ENCODE peak calls at places on chromosome 15, in six cellular contexts. R is A549, M is K562, H is upper lobe of left lung, E is HepG2, P is GM12878. A is an unnamed sample.

GRCh38 chr15:97567411-97567810 is 393.1 kb upstream of the ARRDC4 start:
- ATAC-seq in P (no peak), H (no peak), R (no peak), E (no peak), M (no peak), A (no peak)

GRCh38 chr15:39608741-39609140 is 27.9 kb downstream of the THBS1 start:
- ATAC-seq in E (no peak), M (no peak), P (no peak), H (no peak), R (no peak), A (no peak)

GRCh38 chr15:56410712-56411111 is 45.5 kb downstream of the TEX9 start:
- ATAC-seq in R (no peak), H (no peak), M (no peak), P (peak), E (no peak), A (no peak)

GRCh38 chr15:76335851-76336253 is 721 bp upstream of the ISL2 start:
- ATAC-seq in R (peak), M (peak), P (peak), E (no peak), H (no peak), A (peak)

GRCh38 chr15:94417464-94418293 is 186.3 kb downstream of the MCTP2 start:
- ATAC-seq in M (no peak), H (no peak), R (no peak), P (no peak), E (no peak), A (no peak)

GRCh38 chr15:82114660-82115059 is 68.8 kb upstream of the MEX3B start:
- ATAC-seq in P (no peak), H (no peak), M (no peak), E (no peak), R (no peak), A (no peak)

GRCh38 chr15:39494462-39494861 is 86.4 kb upstream of the THBS1 start:
- ATAC-seq in M (no peak), H (no peak), E (no peak), R (no peak), P (peak), A (no peak)

GRCh38 chr15:68729789-68730201 is 90.9 kb downstream of the ANP32A start:
- ATAC-seq in H (no peak), P (no peak), E (no peak), R (no peak), M (no peak), A (peak)

GRCh38 chr15:35289029-35289617 is 204.0 kb upstream of the NANOGP8 start:
- ATAC-seq in M (peak), R (peak), E (peak), H (no peak), P (peak), A (no peak)

GRCh38 chr15:65476942-65477341 is 40.5 kb downstream of the DPP8 start:
- ATAC-seq in H (no peak), E (no peak), M (no peak), P (no peak), R (no peak), A (no peak)

GRCh38 chr15:82046668-82047492 is 1.1 kb upstream of the MEX3B start:
- ATAC-seq in R (peak), M (peak), P (peak), E (peak), H (peak), A (peak)

GRCh38 chr15:29788433-29789034 is 33.7 kb downstream of the TJP1 start:
- ATAC-seq in R (no peak), E (no peak), H (no peak), P (no peak), M (no peak), A (no peak)

GRCh38 chr15:29785068-29785467 is 37.2 kb downstream of the TJP1 start:
- ATAC-seq in R (no peak), M (no peak), E (no peak), H (no peak), P (no peak), A (no peak)

GRCh38 chr15:29789871-29790270 is 32.4 kb downstream of the TJP1 start:
- ATAC-seq in M (peak), P (no peak), E (no peak), H (no peak), R (no peak), A (no peak)

GRCh38 chr15:29790607-29791006 is 31.7 kb downstream of the TJP1 start:
- ATAC-seq in H (no peak), E (no peak), M (no peak), P (no peak), R (no peak), A (no peak)

GRCh38 chr15:29787767-29788166 is 34.5 kb downstream of the TJP1 start:
- ATAC-seq in H (no peak), E (no peak), P (no peak), M (no peak), R (no peak), A (no peak)
- TF ChIP-seq EP300 in H (no peak), E (no peak), P (no peak), M (no peak), R (no peak), A (no peak)

DNA sequence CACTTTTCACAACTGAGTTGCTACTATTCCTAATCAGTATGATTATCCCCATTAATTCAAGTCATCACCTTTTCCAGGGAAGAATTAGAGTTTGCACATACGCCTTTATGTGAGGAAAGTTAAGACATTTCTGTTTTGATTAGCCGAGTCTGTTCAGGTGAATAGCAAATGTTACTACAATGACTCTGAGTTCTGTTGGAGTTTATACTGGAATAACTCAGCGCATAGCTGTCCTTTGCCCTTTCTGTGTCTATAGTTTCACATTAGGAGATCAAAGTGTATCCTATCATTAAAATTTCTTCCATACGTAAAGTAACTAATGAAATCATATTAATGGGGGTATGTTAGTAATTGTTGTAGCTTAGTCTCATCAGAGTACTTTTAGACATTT is 4.9 kb downstream of the RAB8B start:
- ATAC-seq in M (no peak), E (no peak), P (no peak), H (no peak), R (no peak), A (no peak)
- TF ChIP-seq POLR2A in M (no peak), E (no peak), P (no peak), H (no peak), R (no peak), A (no peak)

GRCh38 chr15:92808611-92809063 is 91.5 kb upstream of the CHD2 start:
- ATAC-seq in E (peak), H (peak), P (peak), M (peak), R (peak), A (no peak)

GRCh38 chr15:92809064-92809879 is 90.9 kb upstream of the CHD2 start:
- ATAC-seq in R (peak), E (peak), P (peak), M (peak), H (peak), A (peak)

GRCh38 chr15:92806763-92807162 is 93.4 kb upstream of the CHD2 start:
- ATAC-seq in R (no peak), E (no peak), M (no peak), H (no peak), P (no peak), A (no peak)

GRCh38 chr15:92809880-92810361 is 90.2 kb upstream of the CHD2 start:
- ATAC-seq in P (peak), H (no peak), E (peak), M (peak), R (peak), A (no peak)

GRCh38 chr15:92807971-92808571 is 92.1 kb upstream of the CHD2 start:
- ATAC-seq in R (no peak), M (no peak), E (no peak), H (no peak), P (no peak), A (no peak)
- H3K4me3 ChIP-seq in R (peak), M (peak), E (peak), H (peak), P (peak), A (peak)

GRCh38 chr15:48385031-48385430 is 53.8 kb downstream of the DUT start:
- ATAC-seq in H (no peak), M (no peak), R (no peak), P (peak), E (no peak), A (no peak)

GRCh38 chr15:48388017-48388936 is 57.0 kb downstream of the DUT start:
- ATAC-seq in E (no peak), P (no peak), R (no peak), H (no peak), M (no peak), A (no peak)

GRCh38 chr15:48388937-48389309 is 57.7 kb downstream of the DUT start:
- ATAC-seq in P (no peak), M (no peak), H (no peak), E (no peak), R (no peak), A (no peak)

GRCh38 chr15:48384616-48385015 is 53.4 kb downstream of the DUT start:
- ATAC-seq in R (no peak), P (no peak), E (no peak), H (no peak), M (no peak), A (no peak)

DNA sequence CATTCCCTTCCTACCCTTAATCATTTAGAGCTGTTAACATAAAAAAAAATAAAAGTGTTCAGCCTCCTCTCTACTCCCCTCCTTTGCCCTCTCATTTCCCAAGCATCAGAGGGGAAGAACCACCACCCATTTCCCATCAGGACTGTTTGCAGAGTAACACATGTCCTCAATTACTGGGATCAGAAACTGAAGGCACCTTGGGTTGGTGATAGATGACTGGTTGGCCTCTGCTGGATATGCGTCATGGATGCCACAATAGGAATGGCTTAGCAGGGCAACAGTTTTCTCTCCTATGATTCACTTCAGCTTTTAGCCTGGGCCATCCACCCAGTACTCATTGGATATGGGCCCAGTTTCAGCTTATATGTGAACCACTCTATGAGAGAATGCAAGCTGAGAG is 54.2 kb downstream of the DUT start:
- ATAC-seq in R (no peak), P (no peak), H (no peak), E (no peak), M (no peak), A (peak)
- TF ChIP-seq EP300 in R (no peak), P (no peak), H (no peak), E (no peak), M (no peak), A (no peak)

DNA sequence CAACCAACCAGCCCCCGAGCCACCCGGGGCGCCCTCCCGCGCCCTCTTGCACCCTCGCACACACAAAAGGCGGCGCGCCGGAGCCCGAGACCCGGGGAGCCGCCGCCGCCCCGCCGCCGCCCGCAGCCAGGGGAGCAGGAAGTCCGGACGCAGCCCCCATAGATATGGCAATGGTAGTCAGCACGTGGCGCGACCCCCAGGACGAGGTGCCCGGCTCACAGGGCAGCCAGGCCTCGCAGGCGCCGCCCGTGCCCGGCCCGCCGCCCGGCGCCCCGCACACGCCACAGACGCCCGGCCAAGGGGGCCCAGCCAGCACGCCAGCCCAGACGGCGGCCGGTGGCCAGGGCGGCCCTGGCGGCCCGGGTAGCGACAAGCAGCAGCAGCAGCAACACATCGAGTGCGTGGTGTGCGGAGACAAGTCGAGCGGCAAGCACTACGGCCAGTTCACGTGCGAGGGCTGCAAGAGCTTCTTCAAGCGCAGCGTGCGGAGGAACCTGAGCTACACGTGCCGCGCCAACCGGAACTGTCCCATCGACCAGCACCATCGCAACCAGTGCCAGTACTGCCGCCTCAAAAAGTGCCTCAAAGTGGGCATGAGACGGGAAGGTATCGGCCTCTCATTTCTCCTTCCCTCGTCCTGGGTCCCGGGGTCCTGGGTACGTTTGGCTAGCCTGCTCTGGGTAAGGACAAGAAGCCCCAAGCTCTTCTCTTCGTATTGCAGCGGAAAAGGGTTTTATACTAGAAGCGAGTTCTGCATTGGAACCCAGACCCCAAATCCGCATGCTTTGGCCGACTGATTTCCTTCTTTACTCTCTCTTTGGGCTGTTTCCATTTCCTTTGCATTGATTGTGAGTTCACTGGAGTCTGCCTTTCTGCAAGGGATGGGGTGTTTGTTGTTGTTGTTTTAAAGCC is 1.7 kb downstream of the NR2F2 start:
- ATAC-seq in M (no peak), P (no peak), R (peak), E (peak), H (no peak), A (no peak)
- TF ChIP-seq POLR2A in M (no peak), P (no peak), R (peak), E (peak), H (no peak), A (no peak)

GRCh38 chr15:99092554-99093172 is 12.2 kb upstream of the SYNM start:
- ATAC-seq in M (no peak), R (no peak), H (no peak), E (no peak), P (no peak), A (no peak)
- H3K4me3 ChIP-seq in M (no peak), R (no peak), H (no peak), E (no peak), P (no peak), A (no peak)

GRCh38 chr15:70917955-70918354 is 25.3 kb downstream of the LRRC49 start:
- ATAC-seq in H (no peak), M (no peak), P (no peak), E (no peak), R (no peak), A (no peak)

GRCh38 chr15:70922119-70922518 is 29.5 kb downstream of the LRRC49 start:
- ATAC-seq in R (no peak), H (no peak), E (no peak), M (no peak), P (no peak), A (no peak)

GRCh38 chr15:70921297-70921696 is 28.7 kb downstream of the LRRC49 start:
- ATAC-seq in P (no peak), R (no peak), H (no peak), E (no peak), M (no peak), A (no peak)

GRCh38 chr15:70923311-70924080 is 30.9 kb downstream of the LRRC49 start:
- ATAC-seq in E (no peak), M (no peak), H (no peak), R (no peak), P (no peak), A (no peak)
- TF ChIP-seq EP300 in E (no peak), M (no peak), H (no peak), R (no peak), P (no peak), A (no peak)

A was measured in gastroesophageal sphincter.